ENCODE peak calls at places on chromosomes 6 and 20, in eight cellular contexts. X, N, U, G, J, L, W and E are unnamed samples.

GRCh38 chr6:42819803-42820508 is 38.1 kb downstream of the BICRAL start:
- DNase-seq in X (no peak), N (no peak), U (peak; percentile 9), G (no peak), J (no peak), L (peak; percentile 14), W (no peak), E (peak; percentile 17)

GRCh38 chr6:82277686-82278085 is 30.1 kb upstream of the IBTK start:
- DNase-seq in X (no peak), N (no peak), U (no peak), G (no peak), J (no peak), L (no peak), W (no peak), E (no peak)

GRCh38 chr6:4405609-4406212 is 270.3 kb upstream of the ECI2 start:
- DNase-seq in X (no peak), N (no peak), U (no peak), G (no peak), J (no peak), L (no peak), W (no peak), E (no peak)

GRCh38 chr6:117513174-117513573 is 30.7 kb downstream of the DCBLD1 start:
- DNase-seq in X (no peak), N (no peak), U (no peak), G (no peak), J (no peak), L (no peak), W (no peak), E (no peak)

GRCh38 chr20:48457261-48458002 is 370.4 kb downstream of the PREX1 start:
- DNase-seq in X (no peak), N (no peak), U (no peak), G (no peak), J (no peak), L (no peak), W (no peak), E (no peak)

GRCh38 chr6:148239215-148239614 is 103.4 kb upstream of the SASH1 start:
- DNase-seq in X (no peak), N (no peak), U (no peak), G (no peak), J (no peak), L (no peak), W (no peak), E (no peak)

GRCh38 chr6:74044417-74045096 is 348.6 kb downstream of the CD109 start:
- DNase-seq in X (peak; percentile 32), N (no peak), U (peak; percentile 4), G (no peak), J (peak; percentile 34), L (no peak), W (no peak), E (no peak)

GRCh38 chr6:14804444-14805210 is 441.2 kb upstream of the JARID2 start:
- DNase-seq in X (peak; percentile 93), N (peak; percentile 89), U (no peak), G (peak; percentile 87), J (no peak), L (no peak), W (peak; percentile 50), E (no peak)

GRCh38 chr6:12010635-12011275 is 1.4 kb upstream of the HIVEP1 start:
- DNase-seq in X (peak; percentile 84), N (peak; percentile 77), U (peak; percentile 66), G (peak; percentile 87), J (no peak), L (peak; percentile 54), W (peak; percentile 83), E (no peak)

GRCh38 chr6:170497845-170498281 is 55.2 kb downstream of the PSMB1 start:
- DNase-seq in X (no peak), N (no peak), U (no peak), G (no peak), J (no peak), L (no peak), W (no peak), E (no peak)

GRCh38 chr6:170110201-170111140 is 180.4 kb downstream of the DLL1 start:
- DNase-seq in X (no peak), N (peak; percentile 7), U (no peak), G (peak; percentile 65), J (no peak), L (no peak), W (no peak), E (no peak)

GRCh38 chr20:1293641-1294379 is 27.7 kb downstream of the SNPH start:
- DNase-seq in X (no peak), N (no peak), U (no peak), G (no peak), J (no peak), L (no peak), W (no peak), E (no peak)

GRCh38 chr20:64223526-64224067 is 32.0 kb upstream of the PCMTD2 start:
- DNase-seq in X (peak; percentile 60), N (peak; percentile 46), U (no peak), G (no peak), J (no peak), L (no peak), W (no peak), E (no peak)

GRCh38 chr6:122609881-122610689 is at the start of gene PKIB:
- DNase-seq in X (peak; percentile 25), N (peak; percentile 60), U (peak; percentile 60), G (peak; percentile 87), J (peak; percentile 29), L (no peak), W (peak; percentile 20), E (peak; percentile 28)

GRCh38 chr20:63290677-63291472 is 2.1 kb upstream of the COL20A1 start:
- DNase-seq in X (no peak), N (no peak), U (peak; percentile 51), G (no peak), J (no peak), L (no peak), W (no peak), E (peak; percentile 51)

GRCh38 chr6:137970368-137970767 is 103.3 kb downstream of the TNFAIP3 start:
- DNase-seq in X (no peak), N (no peak), U (no peak), G (no peak), J (no peak), L (peak; percentile 18), W (no peak), E (no peak)

GRCh38 chr20:59253779-59254319 is 46.6 kb upstream of the EDN3 start:
- DNase-seq in X (no peak), N (no peak), U (no peak), G (no peak), J (no peak), L (peak; percentile 4), W (no peak), E (peak; percentile 41)

GRCh38 chr6:2993755-2994317 is 5.9 kb upstream of the NQO2 start:
- DNase-seq in X (no peak), N (no peak), U (no peak), G (no peak), J (no peak), L (no peak), W (no peak), E (no peak)

GRCh38 chr6:150241751-150242150 is 98.9 kb downstream of the PPP1R14C start:
- DNase-seq in X (no peak), N (no peak), U (no peak), G (no peak), J (no peak), L (no peak), W (no peak), E (no peak)

GRCh38 chr6:3037578-3038365 is 30.5 kb upstream of the RIPK1 start:
- DNase-seq in X (peak; percentile 35), N (no peak), U (no peak), G (no peak), J (no peak), L (no peak), W (no peak), E (no peak)

GRCh38 chr6:100175814-100176275 is 181.8 kb upstream of the MCHR2 start:
- DNase-seq in X (no peak), N (no peak), U (peak; percentile 59), G (no peak), J (peak; percentile 68), L (no peak), W (no peak), E (no peak)